ENCODE peak calls at places on chromosomes 7 and 10, in eight cellular contexts. F is ELR, V is T-cell, G is lung microvascular endothelial cell, Z is testis, Y is AG09309, X is LoVo, J is amygdala. L is an unnamed sample.

GRCh38 chr7:30209951-30210350 is 74.4 kb upstream of the ZNRF2 start:
- DNase-seq in F (no peak), G (no peak), V (no peak), Y (no peak), J (no peak), X (no peak), Z (no peak), L (no peak)

GRCh38 chr10:90855126-90855525 is 2.7 kb downstream of the HTR7 start:
- DNase-seq in G (no peak), Z (no peak), Y (no peak), J (no peak), V (no peak), F (no peak), X (no peak), L (peak; percentile 14)

GRCh38 chr7:148697256-148697841 is 1.4 kb upstream of the CUL1 start:
- DNase-seq in J (no peak), V (peak; percentile 12), G (peak; percentile 81), Y (no peak), Z (peak; percentile 61), F (peak; percentile 86), X (no peak), L (no peak)

GRCh38 chr7:158066085-158066484 is 521.5 kb downstream of the PTPRN2 start:
- DNase-seq in V (no peak), F (no peak), X (no peak), Y (no peak), G (no peak), J (no peak), Z (no peak), L (no peak)

GRCh38 chr7:43112941-43113621 is 634 bp downstream of the HECW1 start:
- DNase-seq in J (no peak), Z (peak; percentile 20), V (no peak), G (no peak), Y (no peak), F (peak; percentile 17), X (no peak), L (no peak)

GRCh38 chr7:134174797-134175261 is 47.7 kb downstream of the LRGUK start:
- DNase-seq in V (no peak), Y (peak; percentile 34), J (no peak), G (peak; percentile 91), Z (no peak), X (peak; percentile 87), F (peak; percentile 92), L (peak; percentile 94)

GRCh38 chr10:103921750-103922195 is 3.8 kb upstream of the STN1 start:
- DNase-seq in F (peak; percentile 42), Z (peak; percentile 57), X (no peak), J (no peak), V (no peak), Y (no peak), G (peak; percentile 48), L (peak; percentile 70)

GRCh38 chr7:2003451-2003930 is 229.3 kb downstream of the MAD1L1 start:
- DNase-seq in Y (no peak), J (no peak), V (no peak), G (no peak), X (no peak), F (no peak), Z (no peak), L (no peak)

GRCh38 chr7:96026606-96027005 is 254.3 kb downstream of the DYNC1I1 start:
- DNase-seq in J (no peak), V (no peak), X (no peak), Y (peak; percentile 4), G (no peak), F (no peak), Z (no peak), L (peak; percentile 78)

GRCh38 chr10:43336641-43337318 is 34.7 kb upstream of the FXYD4 start:
- DNase-seq in Z (no peak), V (no peak), F (peak; percentile 24), J (no peak), X (no peak), G (no peak), Y (no peak), L (no peak)

GRCh38 chr10:59434463-59435326 is 72.3 kb upstream of the FAM13C start:
- DNase-seq in F (peak; percentile 25), G (peak; percentile 14), Y (no peak), X (no peak), V (no peak), J (no peak), Z (no peak), L (peak; percentile 61)

GRCh38 chr7:81665236-81665635 is 104.6 kb downstream of the HGF start:
- DNase-seq in Z (no peak), Y (no peak), J (no peak), F (no peak), V (no peak), G (no peak), X (no peak), L (no peak)

GRCh38 chr10:22475857-22476600 is 130.7 kb downstream of the SPAG6 start:
- DNase-seq in Z (peak; percentile 60), V (no peak), X (no peak), F (no peak), Y (no peak), G (peak; percentile 14), J (no peak), L (no peak)

GRCh38 chr7:38368191-38368605 is 94.8 kb upstream of the TARP start:
- DNase-seq in F (peak; percentile 83), J (no peak), Z (peak; percentile 73), G (peak; percentile 74), Y (no peak), V (peak; percentile 73), X (peak; percentile 65), L (peak; percentile 71)

GRCh38 chr7:74627699-74628411 is 29.7 kb upstream of the GTF2I start:
- DNase-seq in Y (peak; percentile 39), Z (peak; percentile 82), F (no peak), X (peak; percentile 32), G (no peak), V (no peak), J (no peak), L (no peak)

GRCh38 chr10:117734626-117735405 is 192.3 kb downstream of the EMX2 start:
- DNase-seq in V (no peak), Z (peak; percentile 61), Y (no peak), F (no peak), X (no peak), J (no peak), G (no peak), L (no peak)

GRCh38 chr7:157786375-157787274 is 449.8 kb downstream of the DNAJB6 start:
- DNase-seq in G (no peak), V (no peak), X (no peak), Z (no peak), F (no peak), Y (no peak), J (no peak), L (no peak)

GRCh38 chr7:140659727-140660396 is 12.9 kb upstream of the ADCK2 start:
- DNase-seq in F (peak; percentile 32), V (no peak), Z (no peak), J (no peak), X (no peak), Y (no peak), G (no peak), L (no peak)

GRCh38 chr7:27165089-27165654 is at the start of gene HOXA9:
- DNase-seq in V (no peak), J (no peak), Z (peak; percentile 67), F (peak; percentile 73), X (peak; percentile 99), Y (no peak), G (peak; percentile 89), L (peak; percentile 87)

GRCh38 chr10:111109506-111110242 is 32.8 kb downstream of the ADRA2A start:
- DNase-seq in X (no peak), Z (no peak), V (no peak), G (no peak), F (no peak), J (no peak), Y (no peak), L (no peak)

GRCh38 chr10:43001427-43001795 is 75.5 kb upstream of the RET start:
- DNase-seq in J (no peak), X (no peak), Y (no peak), Z (no peak), V (no peak), F (no peak), G (no peak), L (no peak)

GRCh38 chr10:46557319-46558140 is 1.1 kb upstream of the GPRIN2 start:
- DNase-seq in V (peak; percentile 2), Z (peak; percentile 19), F (no peak), Y (no peak), J (no peak), X (no peak), G (no peak), L (no peak)

GRCh38 chr10:125005312-125006187 is 63.6 kb downstream of the ZRANB1 start:
- DNase-seq in Z (no peak), F (no peak), X (no peak), J (peak; percentile 65), G (no peak), Y (no peak), V (no peak), L (no peak)